ENCODE peak calls at places on chromosomes 5 and 9, in five cellular contexts. W is A673, Q is GM23248, F is ovary, K is testis. S is an unnamed sample.
A peak's percentile ranks its signal among the peaks of the same experiment; 100 is the strongest.

GRCh38 chr5:143063175-143063970 is 293.2 kb downstream of the ARHGAP26 start:
- DNase-seq in W (peak; percentile 35), Q (no peak), F (peak; percentile 84), K (peak; percentile 90), S (no peak)

GRCh38 chr5:150258126-150258525 is 31.4 kb downstream of the CAMK2A start:
- DNase-seq in W (peak; percentile 60), Q (no peak), F (no peak), K (no peak), S (no peak)

GRCh38 chr9:124659099-124659659 is 111.9 kb downstream of the NR6A1 start:
- DNase-seq in W (peak; percentile 87), Q (peak; percentile 96), F (peak; percentile 69), K (peak; percentile 70), S (peak; percentile 28)

GRCh38 chr5:104659497-104659896 is 1096.9 kb upstream of the NUDT12 start:
- DNase-seq in W (no peak), Q (no peak), F (no peak), K (no peak), S (no peak)

GRCh38 chr9:124617477-124618141 is 110.4 kb upstream of the NR5A1 start:
- DNase-seq in W (peak; percentile 87), Q (peak; percentile 81), F (peak; percentile 83), K (peak; percentile 84), S (peak; percentile 57)

GRCh38 chr5:73596705-73597328 is 29.2 kb upstream of the ARHGEF28 start:
- DNase-seq in W (peak; percentile 54), Q (peak; percentile 61), F (no peak), K (peak; percentile 36), S (peak; percentile 32)

GRCh38 chr9:85859751-85860150 is 81.2 kb upstream of the NAA35 start:
- DNase-seq in W (no peak), Q (no peak), F (no peak), K (no peak), S (no peak)

GRCh38 chr5:92801921-92802320 is 779.1 kb downstream of the NR2F1-AS1 start:
- DNase-seq in W (no peak), Q (peak; percentile 6), F (no peak), K (no peak), S (no peak)

GRCh38 chr9:128632066-128632465 is 24.6 kb downstream of the DYNC2I2 start:
- DNase-seq in W (no peak), Q (no peak), F (peak; percentile 31), K (no peak), S (no peak)

GRCh38 chr9:120353501-120353900 is 226.5 kb downstream of the CDK5RAP2 start:
- DNase-seq in W (no peak), Q (peak; percentile 75), F (no peak), K (no peak), S (no peak)

GRCh38 chr9:113274474-113275146 is 762 bp downstream of the CDC26 start:
- DNase-seq in W (peak; percentile 72), Q (peak; percentile 82), F (no peak), K (peak; percentile 22), S (peak; percentile 74)

GRCh38 chr9:131234799-131235479 is 41.4 kb downstream of the FAM78A start:
- DNase-seq in W (no peak), Q (no peak), F (no peak), K (no peak), S (no peak)

GRCh38 chr9:2321523-2322148 is 300.0 kb upstream of the VLDLR start:
- DNase-seq in W (peak; percentile 10), Q (peak; percentile 20), F (no peak), K (no peak), S (no peak)

GRCh38 chr9:128053560-128053959 is 13.6 kb downstream of the NAIF1 start:
- DNase-seq in W (no peak), Q (no peak), F (no peak), K (peak; percentile 39), S (no peak)

GRCh38 chr9:113598883-113599282 is 135.4 kb downstream of the RGS3 start:
- DNase-seq in W (no peak), Q (peak; percentile 45), F (no peak), K (no peak), S (no peak)

GRCh38 chr5:78102498-78102897 is 192.0 kb downstream of the AP3B1 start:
- DNase-seq in W (no peak), Q (peak; percentile 1), F (no peak), K (no peak), S (no peak)

DNA sequence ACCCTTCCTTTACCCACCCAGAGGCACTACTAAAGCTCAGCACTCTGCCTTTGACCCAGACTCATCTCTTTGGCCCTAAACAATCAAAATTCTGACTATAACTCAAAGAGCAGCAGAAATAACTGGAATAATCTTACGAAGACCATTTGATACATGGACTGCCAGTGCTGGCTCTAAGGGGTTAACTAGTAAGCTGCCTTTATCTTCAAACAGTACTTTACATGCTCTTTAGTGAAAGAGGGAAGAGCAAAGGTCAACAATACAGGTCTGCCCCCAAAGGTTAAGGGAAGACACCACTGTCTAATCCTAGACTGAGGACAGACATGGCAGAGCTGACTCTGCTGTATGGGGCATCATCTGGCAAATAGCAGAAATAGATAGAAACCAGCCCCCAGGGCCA is 45.8 kb downstream of the NRG2 start:
- DNase-seq in W (no peak), Q (no peak), F (no peak), K (no peak), S (no peak)
- H3K4me3 ChIP-seq in W (no peak overlapping the region), Q (no peak overlapping the region), F (no peak overlapping the region), K (no peak overlapping the region), S (no peak overlapping the region)

GRCh38 chr5:141928051-141928450 is 4.4 kb downstream of the DELE1 start:
- DNase-seq in W (no peak), Q (no peak), F (no peak), K (no peak), S (no peak)
- H3K36me3 ChIP-seq in W (peaks cover 50% of the 10 kb centered on the region), Q (peaks cover 39% of the 10 kb centered on the region), F (no peaks in the 10 kb centered on the region), K (no peaks in the 10 kb centered on the region), S (peaks cover 42% of the 10 kb centered on the region)

GRCh38 chr5:64509798-64510197 is 4.0 kb downstream of the RGS7BP start:
- DNase-seq in W (no peak), Q (no peak), F (no peak), K (no peak), S (no peak)
- H3K4me3 ChIP-seq in W (no peak overlapping the region), Q (no peak overlapping the region), F (no peak overlapping the region), K (no peak overlapping the region), S (no peak overlapping the region)

GRCh38 chr5:132736853-132737833 is at the start of gene KIF3A:
- DNase-seq in W (peak; percentile 98), Q (peak; percentile 98), F (peak; percentile 94), K (peak; percentile 96), S (peak; percentile 99)

GRCh38 chr5:132737982-132738770 is 830 bp upstream of the KIF3A start:
- DNase-seq in W (no peak), Q (no peak), F (no peak), K (no peak), S (no peak)

GRCh38 chr5:132729896-132730295 is 7.5 kb downstream of the KIF3A start:
- DNase-seq in W (no peak), Q (no peak), F (no peak), K (no peak), S (no peak)

GRCh38 chr5:132734687-132735086 is 2.7 kb downstream of the KIF3A start:
- DNase-seq in W (no peak), Q (no peak), F (no peak), K (no peak), S (no peak)

GRCh38 chr5:132733499-132734148 is 3.7 kb downstream of the KIF3A start:
- DNase-seq in W (no peak), Q (no peak), F (no peak), K (no peak), S (no peak)
- H3K36me3 ChIP-seq in W (no peaks in the 10 kb centered on the region), Q (no peaks in the 10 kb centered on the region), F (no peaks in the 10 kb centered on the region), K (no peaks in the 10 kb centered on the region), S (no peaks in the 10 kb centered on the region)

DNA sequence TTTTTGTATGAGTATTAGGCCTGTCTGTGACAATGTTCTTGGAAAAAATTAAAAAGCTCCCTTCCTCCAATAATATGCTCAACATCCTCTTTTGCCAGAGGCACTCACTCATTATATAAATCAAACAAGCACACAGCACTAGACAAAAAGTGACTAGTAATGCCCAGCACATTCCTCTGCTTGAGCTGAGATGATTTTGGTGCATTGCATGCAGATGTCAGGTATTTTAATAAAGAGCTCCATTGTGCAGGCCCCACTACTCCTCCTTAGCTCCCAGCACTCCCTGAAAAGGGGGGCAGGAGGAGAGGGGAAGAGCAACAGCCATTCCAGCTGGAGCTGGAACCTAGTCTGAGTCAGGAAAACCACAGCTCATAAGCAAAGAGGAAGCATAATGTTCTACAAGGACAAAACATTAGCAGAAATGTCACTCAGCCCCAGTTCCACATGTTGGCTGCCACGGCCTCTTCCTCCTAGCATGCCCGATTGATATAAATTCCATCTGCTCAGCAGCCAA is 348.5 kb downstream of the BNC2 start:
- DNase-seq in W (no peak), Q (peak; percentile 88), F (no peak), K (no peak), S (no peak)
- H3K4me3 ChIP-seq in W (no peak overlapping the region), Q (peak overlapping the region; percentile 41), F (no peak overlapping the region), K (no peak overlapping the region), S (no peak overlapping the region)

GRCh38 chr5:139387611-139388197 is 2.0 kb downstream of the MZB1 start:
- DNase-seq in W (no peak), Q (no peak), F (no peak), K (no peak), S (peak; percentile 55)

GRCh38 chr5:139385061-139385889 is 2.2 kb upstream of the SLC23A1 start:
- DNase-seq in W (no peak), Q (peak; percentile 57), F (no peak), K (no peak), S (peak; percentile 56)

GRCh38 chr5:139383993-139384590 is 995 bp upstream of the SLC23A1 start:
- DNase-seq in W (no peak), Q (no peak), F (no peak), K (no peak), S (no peak)

GRCh38 chr5:139384591-139385051 is 1.5 kb upstream of the SLC23A1 start:
- DNase-seq in W (no peak), Q (no peak), F (no peak), K (no peak), S (no peak)

GRCh38 chr5:139386039-139386438 is 2.9 kb upstream of the SLC23A1 start:
- DNase-seq in W (no peak), Q (no peak), F (no peak), K (no peak), S (peak; percentile 19)
- H3K36me3 ChIP-seq in W (no peaks in the 10 kb centered on the region), Q (no peaks in the 10 kb centered on the region), F (no peaks in the 10 kb centered on the region), K (no peaks in the 10 kb centered on the region), S (no peaks in the 10 kb centered on the region)